ENCODE peak calls at places on chromosomes 7 and 10, in eight cellular contexts. R, I, Y, E, F, H, N and T are unnamed samples.

GRCh38 chr7:103735377-103735776 is 254.1 kb downstream of the RELN start:
- DNase-seq in E (no peak), I (peak; percentile 2), N (no peak), H (no peak), Y (no peak), F (peak; percentile 42), R (peak; percentile 55), T (no peak)

GRCh38 chr10:120400601-120401000 is 56.4 kb upstream of the PLPP4 start:
- DNase-seq in H (no peak), Y (no peak), E (no peak), F (no peak), N (no peak), R (no peak), I (no peak), T (no peak)

GRCh38 chr10:69742928-69743602 is 58.6 kb upstream of the COL13A1 start:
- DNase-seq in E (peak; percentile 55), F (peak; percentile 32), R (no peak), N (no peak), Y (peak; percentile 64), H (no peak), I (peak; percentile 43), T (no peak)

GRCh38 chr10:86888585-86889381 is 68.6 kb downstream of the MMRN2 start:
- DNase-seq in I (no peak), F (peak; percentile 62), R (peak; percentile 23), Y (no peak), H (no peak), E (no peak), N (peak; percentile 31), T (no peak)

GRCh38 chr10:68332259-68333057 is at the start of gene PBLD:
- DNase-seq in R (peak; percentile 66), E (peak; percentile 87), I (peak; percentile 82), H (peak; percentile 86), F (peak; percentile 83), Y (peak; percentile 72), N (peak; percentile 48), T (peak; percentile 56)

GRCh38 chr7:80450621-80451308 is 61.1 kb downstream of the GNAT3 start:
- DNase-seq in N (no peak), Y (no peak), H (no peak), I (peak; percentile 25), R (no peak), F (peak; percentile 52), E (peak; percentile 10), T (no peak)

GRCh38 chr10:48287417-48288391 is 13.2 kb upstream of the FRMPD2 start:
- DNase-seq in I (no peak), Y (peak; percentile 22), E (peak; percentile 34), N (no peak), H (no peak), F (no peak), R (no peak), T (no peak)

GRCh38 chr7:19713676-19714075 is 4.8 kb upstream of the POLR1F start:
- DNase-seq in I (peak; percentile 54), H (no peak), R (peak; percentile 9), Y (peak; percentile 15), F (peak; percentile 73), N (no peak), E (peak; percentile 53), T (no peak)

GRCh38 chr10:48523820-48524758 is 80.8 kb downstream of the ARHGAP22 start:
- DNase-seq in I (peak; percentile 29), E (peak; percentile 23), R (no peak), N (no peak), F (no peak), Y (peak; percentile 95), H (peak; percentile 61), T (no peak)

GRCh38 chr7:341841-342638 is 52.1 kb downstream of the FOXL3 start:
- DNase-seq in E (peak; percentile 80), R (no peak), F (no peak), Y (no peak), H (peak; percentile 79), N (no peak), I (no peak), T (no peak)

GRCh38 chr10:88117227-88117626 is 253.8 kb downstream of the PTEN start:
- DNase-seq in I (no peak), H (no peak), F (no peak), N (no peak), Y (no peak), E (no peak), R (no peak), T (no peak)

GRCh38 chr10:89357955-89358354 is 19.9 kb upstream of the IFIT1B start:
- DNase-seq in Y (peak; percentile 28), F (no peak), N (no peak), E (no peak), I (no peak), R (no peak), H (no peak), T (no peak)

GRCh38 chr10:77111611-77112550 is 525.7 kb downstream of the KCNMA1 start:
- DNase-seq in E (peak; percentile 73), I (peak; percentile 76), H (no peak), F (peak; percentile 95), R (peak; percentile 88), N (peak; percentile 49), Y (peak; percentile 76), T (no peak)

GRCh38 chr10:123512881-123513822 is 153.0 kb upstream of the GPR26 start:
- DNase-seq in R (no peak), H (no peak), Y (peak; percentile 55), F (no peak), I (no peak), E (no peak), N (no peak), T (no peak)

GRCh38 chr7:29610031-29610490 is 46.4 kb downstream of the PRR15 start:
- DNase-seq in H (no peak), R (no peak), F (peak; percentile 86), Y (no peak), N (no peak), I (no peak), E (no peak), T (no peak)

GRCh38 chr7:128380807-128381130 is 19.3 kb upstream of the PRRT4 start:
- DNase-seq in F (no peak), Y (peak; percentile 47), N (no peak), H (no peak), I (no peak), E (no peak), R (no peak), T (no peak)

GRCh38 chr7:128378637-128379036 is 17.1 kb upstream of the PRRT4 start:
- DNase-seq in E (no peak), R (no peak), N (no peak), I (no peak), H (no peak), Y (peak; percentile 59), F (no peak), T (no peak)

GRCh38 chr7:128383781-128384180 is 22.3 kb upstream of the PRRT4 start:
- DNase-seq in I (no peak), R (no peak), F (peak; percentile 14), N (no peak), H (no peak), E (no peak), Y (peak; percentile 51), T (no peak)

GRCh38 chr7:128379900-128380806 is 18.7 kb upstream of the PRRT4 start:
- DNase-seq in Y (no peak), E (no peak), R (no peak), I (no peak), N (no peak), H (no peak), F (no peak), T (no peak)

GRCh38 chr7:128381161-128381821 is 19.8 kb upstream of the PRRT4 start:
- DNase-seq in H (no peak), N (no peak), F (peak; percentile 26), Y (peak; percentile 76), I (no peak), E (no peak), R (peak; percentile 71), T (no peak)
- TF ChIP-seq CTCF in H (no peak), N (peak; percentile 47), F (peak; percentile 62), Y (peak; percentile 80), I (peak; percentile 48), E (peak; percentile 41), R (peak; percentile 84), T (peak; percentile 30)

GRCh38 chr10:101935431-101935830 is 91.8 kb upstream of the KCNIP2 start:
- DNase-seq in R (no peak), E (no peak), N (no peak), H (no peak), Y (no peak), I (no peak), F (peak; percentile 15), T (no peak)

GRCh38 chr10:101938316-101939272 is 95.0 kb upstream of the KCNIP2 start:
- DNase-seq in H (no peak), E (peak; percentile 34), N (peak; percentile 84), F (peak; percentile 96), R (peak; percentile 79), Y (no peak), I (peak; percentile 31), T (no peak)

GRCh38 chr10:101932182-101932581 is 88.6 kb upstream of the KCNIP2 start:
- DNase-seq in Y (no peak), H (no peak), N (no peak), E (no peak), F (no peak), R (no peak), I (no peak), T (no peak)

GRCh38 chr10:101934911-101935310 is 91.3 kb upstream of the KCNIP2 start:
- DNase-seq in Y (no peak), H (no peak), N (no peak), F (no peak), R (no peak), I (no peak), E (no peak), T (no peak)

GRCh38 chr10:101933976-101934375 is 90.4 kb upstream of the KCNIP2 start:
- DNase-seq in Y (no peak), R (no peak), E (no peak), F (no peak), H (no peak), N (no peak), I (no peak), T (no peak)
- TF ChIP-seq CTCF in Y (no peak), R (no peak), E (no peak), F (no peak), H (no peak), N (no peak), I (no peak), T (no peak)

DNA sequence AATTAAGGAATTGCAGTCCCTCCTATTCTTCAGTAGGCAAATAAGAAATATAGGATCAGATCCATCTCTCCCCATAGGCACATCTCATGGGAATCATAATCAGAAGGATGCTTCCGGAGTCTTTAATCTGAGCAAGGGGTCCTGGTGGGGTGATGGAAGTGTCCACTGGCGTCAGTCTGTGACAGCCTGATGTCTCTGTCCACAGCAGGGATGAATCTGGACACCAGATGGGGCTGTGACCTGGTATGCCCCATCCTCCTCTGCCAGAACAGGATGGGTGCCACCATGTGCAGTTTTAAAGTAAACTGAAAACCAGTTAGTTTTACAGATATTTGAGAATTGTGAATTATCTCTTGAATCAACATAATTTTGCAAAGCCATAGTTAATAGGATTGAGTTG is 148.7 kb downstream of the C1GALT1 start:
- DNase-seq in R (no peak), I (peak; percentile 3), N (no peak), F (no peak), Y (peak; percentile 75), H (no peak), E (no peak), T (no peak)
- TF ChIP-seq CTCF in R (no peak), I (no peak), N (no peak), F (no peak), Y (peak; percentile 17), H (no peak), E (no peak), T (no peak)

GRCh38 chr7:48101880-48102448 is 12.9 kb downstream of the UPP1 start:
- DNase-seq in N (no peak), H (no peak), E (no peak), Y (no peak), I (no peak), F (no peak), R (no peak), T (no peak)
- TF ChIP-seq CTCF in N (peak; percentile 22), H (no peak), E (no peak), Y (peak; percentile 48), I (peak; percentile 23), F (peak; percentile 33), R (no peak), T (peak; percentile 44)